ENCODE peak calls at places on chromosomes 4 and X, in nine cellular contexts. Z is tibial artery; D is activated CD4-positive, alpha-beta T cell treated with anti-CD3 and anti-CD28 coated beads, Interleukin-2, amount 50 U/mL, for 48 hours; B is stimulated activated CD4-positive, alpha-beta T cell treated with anti-CD3 and anti-CD28 coated beads, Interleukin-12 subunit alpha, Interleukin-12 subunit beta, amount 100 ng/mL, for 48 hours; V is GM03348; U is NCI-H2081; P is CD8-positive, alpha-beta memory T cell; K is choroid plexus epithelial cell; R is stimulated activated effector memory CD8-positive, alpha-beta T cell treated with anti-CD3 and anti-CD28 coated beads, Interleukin-12 subunit alpha, Interleukin-12 subunit beta, amount 100 ng/mL, for 72 hours. H is an unnamed sample.

GRCh38 chr4:127533028-127533700 is 99.6 kb upstream of the INTU start:
- DNase-seq in Z (no peak), D (no peak), B (no peak), V (no peak), U (no peak), P (no peak), K (peak), R (no peak), H (no peak)

GRCh38 chrX:101108293-101108692 is 10.3 kb downstream of the CENPI start:
- DNase-seq in Z (no peak), D (no peak), B (no peak), V (peak), U (no peak), P (no peak), K (peak), R (no peak), H (no peak)

GRCh38 chrX:44765556-44765955 is 78.3 kb upstream of the DUSP21 start:
- DNase-seq in Z (no peak), D (no peak), B (no peak), V (peak), U (no peak), P (no peak), K (peak), R (no peak), H (no peak)

GRCh38 chrX:3346436-3347329 is at the start of gene MXRA5:
- DNase-seq in Z (no peak), D (no peak), B (no peak), V (peak), U (no peak), P (no peak), K (peak), R (no peak), H (no peak)

GRCh38 chrX:77431227-77431626 is 16.0 kb upstream of the FGF16 start:
- DNase-seq in Z (peak), D (no peak), B (no peak), V (peak), U (no peak), P (no peak), K (peak), R (no peak), H (no peak)

GRCh38 chr4:25834411-25835107 is 28.2 kb downstream of the SEL1L3 start:
- DNase-seq in Z (no peak), D (no peak), B (no peak), V (no peak), U (no peak), P (no peak), K (no peak), R (no peak), H (no peak)

GRCh38 chrX:135114392-135114791 is 5.9 kb downstream of the ETDB start:
- DNase-seq in Z (no peak), D (no peak), B (no peak), V (no peak), U (no peak), P (no peak), K (peak), R (no peak), H (no peak)

GRCh38 chr4:150769235-150769634 is 187.3 kb downstream of the MAB21L2 start:
- DNase-seq in Z (no peak), D (no peak), B (no peak), V (peak), U (no peak), P (no peak), K (peak), R (no peak), H (no peak)

GRCh38 chr4:132934901-132935300 is 214.2 kb upstream of the PCDH10 start:
- DNase-seq in Z (no peak), D (no peak), B (no peak), V (no peak), U (no peak), P (no peak), K (no peak), R (no peak), H (no peak)

GRCh38 chrX:29858714-29859113 is 356.6 kb upstream of the MAGEB2 start:
- DNase-seq in Z (no peak), D (no peak), B (no peak), V (peak), U (no peak), P (no peak), K (peak), R (no peak), H (no peak)

GRCh38 chr4:16532240-16532990 is 306.1 kb upstream of the TAPT1 start:
- DNase-seq in Z (no peak), D (no peak), B (no peak), V (peak), U (no peak), P (no peak), K (peak), R (no peak), H (no peak)

GRCh38 chr4:147975902-147976301 is 244.0 kb downstream of the ARHGAP10 start:
- DNase-seq in Z (no peak), D (no peak), B (no peak), V (peak), U (no peak), P (no peak), K (peak), R (no peak), H (no peak)

GRCh38 chrX:129961180-129962083 is 21.0 kb upstream of the BCORL1 start:
- DNase-seq in Z (no peak), D (peak), B (peak), V (no peak), U (peak), P (peak), K (no peak), R (peak), H (peak)

GRCh38 chr4:124468360-124468759 is 244.2 kb downstream of the ANKRD50 start:
- DNase-seq in Z (no peak), D (no peak), B (no peak), V (no peak), U (no peak), P (no peak), K (no peak), R (no peak), H (no peak)

GRCh38 chr4:35461931-35462659 is 782.2 kb downstream of the ARAP2 start:
- DNase-seq in Z (no peak), D (no peak), B (no peak), V (no peak), U (no peak), P (no peak), K (no peak), R (no peak), H (no peak)

GRCh38 chrX:319579-320125 is 1.1 kb upstream of the GTPBP6 start:
- DNase-seq in Z (peak), D (no peak), B (no peak), V (no peak), U (no peak), P (no peak), K (no peak), R (no peak), H (no peak)

GRCh38 chr4:24209131-24209530 is 319.3 kb upstream of the PPARGC1A start:
- DNase-seq in Z (no peak), D (no peak), B (no peak), V (no peak), U (no peak), P (no peak), K (no peak), R (no peak), H (no peak)

GRCh38 chr4:136768925-136769275 is 763.4 kb downstream of the PCDH18 start:
- DNase-seq in Z (no peak), D (no peak), B (no peak), V (no peak), U (no peak), P (no peak), K (peak), R (no peak), H (no peak)

GRCh38 chr4:158496030-158496741 is 25.5 kb upstream of the RXFP1 start:
- DNase-seq in Z (no peak), D (peak), B (no peak), V (peak), U (no peak), P (no peak), K (peak), R (peak), H (peak)

GRCh38 chr4:2936773-2937145 is 26.4 kb downstream of the NOP14 start:
- DNase-seq in Z (peak), D (peak), B (peak), V (peak), U (no peak), P (peak), K (peak), R (peak), H (peak)

GRCh38 chr4:135604531-135604930 is 1402.9 kb upstream of the PABPC4L start:
- DNase-seq in Z (no peak), D (no peak), B (no peak), V (no peak), U (no peak), P (no peak), K (no peak), R (no peak), H (no peak)

GRCh38 chr4:185145572-185145971 is 2.5 kb downstream of the SLC25A4 start:
- DNase-seq in Z (peak), D (no peak), B (no peak), V (no peak), U (no peak), P (no peak), K (peak), R (no peak), H (no peak)

GRCh38 chrX:136828830-136829229 is 48.1 kb upstream of the ARHGEF6 start:
- DNase-seq in Z (no peak), D (no peak), B (no peak), V (no peak), U (no peak), P (no peak), K (no peak), R (no peak), H (no peak)

GRCh38 chr4:185115827-185116232 is 27.2 kb upstream of the SLC25A4 start:
- DNase-seq in Z (peak), D (no peak), B (no peak), V (no peak), U (no peak), P (no peak), K (peak), R (no peak), H (no peak)

GRCh38 chr4:113978561-113979156 is 788 bp downstream of the ARSJ start:
- DNase-seq in Z (no peak), D (no peak), B (no peak), V (no peak), U (no peak), P (no peak), K (no peak), R (no peak), H (no peak)

GRCh38 chrX:95076449-95076848 is 1402.4 kb downstream of the FAM133A start:
- DNase-seq in Z (no peak), D (no peak), B (no peak), V (peak), U (peak), P (no peak), K (peak), R (no peak), H (no peak)

GRCh38 chr4:148112231-148112982 is 329.8 kb downstream of the NR3C2 start:
- DNase-seq in Z (no peak), D (no peak), B (no peak), V (peak), U (no peak), P (no peak), K (peak), R (no peak), H (no peak)

GRCh38 chr4:15914736-15915135 is 23.8 kb downstream of the FGFBP1 start:
- DNase-seq in Z (no peak), D (no peak), B (no peak), V (no peak), U (no peak), P (no peak), K (no peak), R (no peak), H (no peak)

GRCh38 chr4:15479089-15479912 is 9.6 kb downstream of the CC2D2A start:
- DNase-seq in Z (peak), D (no peak), B (no peak), V (peak), U (peak), P (no peak), K (peak), R (no peak), H (no peak)

GRCh38 chr4:137949746-137950145 is 292.4 kb downstream of the SLC7A11 start:
- DNase-seq in Z (no peak), D (no peak), B (no peak), V (no peak), U (no peak), P (no peak), K (peak), R (no peak), H (no peak)

GRCh38 chr4:2818351-2818939 is 25.2 kb upstream of the ADD1 start:
- DNase-seq in Z (no peak), D (no peak), B (no peak), V (peak), U (peak), P (no peak), K (no peak), R (no peak), H (no peak)

H was measured in activated naive CD8-positive, alpha-beta T cell treated with anti-CD3 and anti-CD28 coated beads, Interleukin-2, amount 50 U/mL, for 24 hours.